ENCODE peak calls at places on chromosomes 5 and 9, in ten cellular contexts. A is islet precursor cell; O is occipital lobe; X is lung microvascular endothelial cell; C is GM23248; Y is naive thymus-derived CD8-positive, alpha-beta T cell; B is NCI-H774; L is HEK293T; F is nephron progenitor cell; I is NCI-H748 treated with DMSO at 0.1 percent for 48 hours. N is an unnamed sample.

GRCh38 chr5:146366904-146367303 is 28.3 kb downstream of the POU4F3 start:
- DNase-seq in A (no peak), O (no peak), X (no peak), C (no peak), Y (no peak), B (no peak), L (no peak), F (no peak), I (no peak), N (no peak)

GRCh38 chr5:157215143-157215825 is 34.6 kb downstream of the ITK start:
- DNase-seq in A (no peak), O (no peak), X (no peak), C (no peak), Y (no peak), B (no peak), L (no peak), F (no peak), I (no peak), N (no peak)

GRCh38 chr5:150070821-150071220 is 15.5 kb downstream of the CSF1R start:
- DNase-seq in A (peak; percentile 18), O (no peak), X (no peak), C (no peak), Y (no peak), B (no peak), L (no peak), F (no peak), I (no peak), N (no peak)

GRCh38 chr5:110321117-110321516 is 405.4 kb downstream of the TMEM232 start:
- DNase-seq in A (no peak), O (no peak), X (no peak), C (peak; percentile 67), Y (no peak), B (no peak), L (no peak), F (no peak), I (no peak), N (no peak)

GRCh38 chr5:126531543-126532120 is 63.4 kb downstream of the ALDH7A1 start:
- DNase-seq in A (no peak), O (no peak), X (no peak), C (peak; percentile 15), Y (no peak), B (no peak), L (no peak), F (no peak), I (no peak), N (no peak)

GRCh38 chr5:159884917-159885620 is 31.2 kb upstream of the ADRA1B start:
- DNase-seq in A (no peak), O (no peak), X (no peak), C (peak; percentile 79), Y (no peak), B (no peak), L (no peak), F (no peak), I (no peak), N (no peak)

GRCh38 chr5:141528401-141528984 is 39.6 kb downstream of the PCDHGC5 start:
- DNase-seq in A (no peak), O (no peak), X (peak; percentile 20), C (peak; percentile 82), Y (no peak), B (no peak), L (no peak), F (no peak), I (no peak), N (no peak)

GRCh38 chr5:93590511-93590910 is 7.5 kb downstream of the NR2F1 start:
- DNase-seq in A (no peak), O (no peak), X (peak; percentile 42), C (no peak), Y (no peak), B (no peak), L (no peak), F (no peak), I (no peak), N (no peak)

GRCh38 chr9:37300620-37301368 is 121.7 kb upstream of the GRHPR start:
- DNase-seq in A (no peak), O (no peak), X (no peak), C (peak; percentile 60), Y (no peak), B (no peak), L (no peak), F (no peak), I (no peak), N (peak; percentile 15)

GRCh38 chr9:116070256-116070914 is 83.2 kb upstream of the PAPPA start:
- DNase-seq in A (no peak), O (no peak), X (no peak), C (peak; percentile 83), Y (no peak), B (no peak), L (no peak), F (no peak), I (no peak), N (no peak)

GRCh38 chr5:59209758-59210359 is 627.0 kb downstream of the RAB3C start:
- DNase-seq in A (no peak), O (no peak), X (no peak), C (no peak), Y (no peak), B (no peak), L (no peak), F (no peak), I (no peak), N (no peak)

GRCh38 chr9:13845460-13845859 is 468.5 kb downstream of the NFIB start:
- DNase-seq in A (no peak), O (no peak), X (no peak), C (peak; percentile 57), Y (no peak), B (no peak), L (no peak), F (no peak), I (no peak), N (no peak)

GRCh38 chr9:20398511-20399338 is 223.6 kb downstream of the MLLT3 start:
- DNase-seq in A (no peak), O (no peak), X (peak; percentile 80), C (no peak), Y (no peak), B (no peak), L (no peak), F (no peak), I (no peak), N (no peak)

GRCh38 chr9:81519816-81520215 is 169.5 kb downstream of the TLE1 start:
- DNase-seq in A (no peak), O (no peak), X (no peak), C (no peak), Y (no peak), B (no peak), L (no peak), F (no peak), I (no peak), N (no peak)